ENCODE peak calls at places on chromosomes 7 and 10, in four cellular contexts. One of them, this sample, is unnamed.
A peak's percentile ranks its signal among the peaks of the same experiment; 100 is the strongest.

GRCh38 chr10:95275726-95276366 is 15.0 kb downstream of the PDLIM1 start:
- DNase-seq in AG09309: no peak
- DNase-seq in psoas muscle: no peak
- DNase-seq in neural crest cell: no peak
- DNase-seq in this sample: no peak

GRCh38 chr7:149256568-149256967 is 5.4 kb upstream of the ZNF783 start:
- DNase-seq in neural crest cell: no peak
- DNase-seq in AG09309: no peak
- DNase-seq in psoas muscle: no peak
- DNase-seq in this sample: no peak

GRCh38 chr10:124524991-124525653 is 63.5 kb downstream of the LHPP start:
- DNase-seq in neural crest cell: no peak
- DNase-seq in psoas muscle: peak; percentile 92
- DNase-seq in AG09309: no peak
- DNase-seq in this sample: no peak

GRCh38 chr7:44881610-44882009 is 3.7 kb downstream of the PURB start:
- DNase-seq in psoas muscle: no peak
- DNase-seq in AG09309: no peak
- DNase-seq in neural crest cell: no peak
- DNase-seq in this sample: no peak

GRCh38 chr7:44762726-44763522 is 14.3 kb downstream of the ZMIZ2 start:
- DNase-seq in neural crest cell: no peak
- DNase-seq in psoas muscle: no peak
- DNase-seq in AG09309: no peak
- DNase-seq in this sample: no peak

GRCh38 chr10:33927347-33927746 is 592.9 kb upstream of the NRP1 start:
- DNase-seq in AG09309: no peak
- DNase-seq in psoas muscle: no peak
- DNase-seq in neural crest cell: no peak
- DNase-seq in this sample: no peak

GRCh38 chr10:79376751-79377556 is 29.7 kb downstream of the PPIF start:
- DNase-seq in neural crest cell: no peak
- DNase-seq in AG09309: no peak
- DNase-seq in psoas muscle: peak; percentile 38
- DNase-seq in this sample: no peak

GRCh38 chr10:68861253-68861652 is 33.9 kb downstream of the STOX1 start:
- DNase-seq in neural crest cell: no peak
- DNase-seq in AG09309: no peak
- DNase-seq in psoas muscle: no peak
- DNase-seq in this sample: no peak

GRCh38 chr10:102004376-102004775 is 51.6 kb downstream of the ARMH3 start:
- DNase-seq in neural crest cell: no peak
- DNase-seq in AG09309: peak; percentile 8
- DNase-seq in psoas muscle: no peak
- DNase-seq in this sample: no peak

GRCh38 chr7:31633894-31634494 is 53.0 kb upstream of the PPP1R17 start:
- DNase-seq in neural crest cell: peak; percentile 53
- DNase-seq in AG09309: no peak
- DNase-seq in psoas muscle: no peak
- DNase-seq in this sample: peak; percentile 53

GRCh38 chr7:128904381-128905197 is 5.9 kb downstream of the KCP start:
- DNase-seq in psoas muscle: no peak
- DNase-seq in neural crest cell: no peak
- DNase-seq in AG09309: no peak
- DNase-seq in this sample: no peak

GRCh38 chr10:125120046-125120710 is 40.2 kb downstream of the CTBP2 start:
- DNase-seq in neural crest cell: no peak
- DNase-seq in AG09309: no peak
- DNase-seq in psoas muscle: peak; percentile 34
- DNase-seq in this sample: no peak

GRCh38 chr10:19961076-19961811 is 145.0 kb downstream of the PLXDC2 start:
- DNase-seq in neural crest cell: no peak
- DNase-seq in psoas muscle: no peak
- DNase-seq in AG09309: no peak
- DNase-seq in this sample: no peak

GRCh38 chr10:59949608-59950007 is 43.3 kb upstream of the CCDC6 start:
- DNase-seq in AG09309: no peak
- DNase-seq in neural crest cell: no peak
- DNase-seq in psoas muscle: no peak
- DNase-seq in this sample: no peak

GRCh38 chr7:32479574-32480200 is 10.5 kb downstream of the LSM5 start:
- DNase-seq in neural crest cell: peak; percentile 28
- DNase-seq in psoas muscle: no peak
- DNase-seq in AG09309: no peak
- DNase-seq in this sample: peak; percentile 31

GRCh38 chr10:62093863-62094291 is 174.8 kb downstream of the RTKN2 start:
- DNase-seq in psoas muscle: no peak
- DNase-seq in neural crest cell: no peak
- DNase-seq in AG09309: peak; percentile 71
- DNase-seq in this sample: no peak

GRCh38 chr10:12243860-12244620 is 48.1 kb downstream of the CDC123 start:
- DNase-seq in psoas muscle: no peak
- DNase-seq in neural crest cell: no peak
- DNase-seq in AG09309: no peak
- DNase-seq in this sample: no peak

GRCh38 chr10:44853148-44853734 is 57.9 kb upstream of the TMEM72 start:
- DNase-seq in AG09309: peak; percentile 27
- DNase-seq in psoas muscle: peak; percentile 23
- DNase-seq in neural crest cell: no peak
- DNase-seq in this sample: no peak

GRCh38 chr7:139393621-139394215 is 34.0 kb downstream of the LUC7L2 start:
- DNase-seq in psoas muscle: no peak
- DNase-seq in neural crest cell: no peak
- DNase-seq in AG09309: no peak
- DNase-seq in this sample: no peak

GRCh38 chr7:110514973-110515372 is 576.0 kb upstream of the LRRN3 start:
- DNase-seq in neural crest cell: no peak
- DNase-seq in psoas muscle: no peak
- DNase-seq in AG09309: no peak
- DNase-seq in this sample: peak; percentile 30

GRCh38 chr10:132829403-132829802 is 43.5 kb upstream of the NKX6-2 start:
- DNase-seq in psoas muscle: peak; percentile 43
- DNase-seq in neural crest cell: no peak
- DNase-seq in AG09309: no peak
- DNase-seq in this sample: peak; percentile 51

GRCh38 chr10:124518366-124518765 is 56.7 kb downstream of the LHPP start:
- DNase-seq in AG09309: no peak
- DNase-seq in neural crest cell: no peak
- DNase-seq in psoas muscle: peak; percentile 43
- DNase-seq in this sample: no peak

GRCh38 chr7:28036748-28037147 is 143.8 kb downstream of the JAZF1 start:
- DNase-seq in neural crest cell: no peak
- DNase-seq in psoas muscle: no peak
- DNase-seq in AG09309: no peak
- DNase-seq in this sample: no peak

GRCh38 chr7:157703131-157703530 is 366.3 kb downstream of the DNAJB6 start:
- DNase-seq in neural crest cell: no peak
- DNase-seq in psoas muscle: no peak
- DNase-seq in AG09309: no peak
- DNase-seq in this sample: no peak

GRCh38 chr7:129831424-129832058 is 121.2 kb downstream of the UBE2H start:
- DNase-seq in AG09309: peak; percentile 67
- DNase-seq in neural crest cell: no peak
- DNase-seq in psoas muscle: no peak
- DNase-seq in this sample: no peak

GRCh38 chr10:11934262-11934661 is 108.3 kb downstream of the UPF2 start:
- DNase-seq in psoas muscle: no peak
- DNase-seq in AG09309: peak; percentile 3
- DNase-seq in neural crest cell: no peak
- DNase-seq in this sample: no peak

GRCh38 chr7:156160811-156161210 is 348.5 kb upstream of the SHH start:
- DNase-seq in psoas muscle: no peak
- DNase-seq in neural crest cell: peak; percentile 14
- DNase-seq in AG09309: no peak
- DNase-seq in this sample: no peak

GRCh38 chr10:49265885-49266284 is 33.1 kb upstream of the C10orf71 start:
- DNase-seq in psoas muscle: no peak
- DNase-seq in neural crest cell: no peak
- DNase-seq in AG09309: no peak
- DNase-seq in this sample: no peak

GRCh38 chr10:49271346-49271745 is 27.6 kb upstream of the C10orf71 start:
- DNase-seq in AG09309: no peak
- DNase-seq in neural crest cell: no peak
- DNase-seq in psoas muscle: peak; percentile 82
- DNase-seq in this sample: no peak

GRCh38 chr10:49270565-49270964 is 28.4 kb upstream of the C10orf71 start:
- DNase-seq in psoas muscle: no peak
- DNase-seq in AG09309: no peak
- DNase-seq in neural crest cell: no peak
- DNase-seq in this sample: no peak

GRCh38 chr10:49269523-49269922 is 29.4 kb upstream of the C10orf71 start:
- DNase-seq in neural crest cell: no peak
- DNase-seq in AG09309: no peak
- DNase-seq in psoas muscle: no peak
- DNase-seq in this sample: no peak

GRCh38 chr10:49268185-49268584 is 30.8 kb upstream of the C10orf71 start:
- DNase-seq in AG09309: no peak
- DNase-seq in neural crest cell: no peak
- DNase-seq in psoas muscle: no peak
- DNase-seq in this sample: no peak
- TF ChIP-seq CTCF in AG09309: no peak
- TF ChIP-seq CTCF in neural crest cell: no peak
- TF ChIP-seq CTCF in psoas muscle: peak; percentile 22
- TF ChIP-seq CTCF in this sample: no peak

DNA sequence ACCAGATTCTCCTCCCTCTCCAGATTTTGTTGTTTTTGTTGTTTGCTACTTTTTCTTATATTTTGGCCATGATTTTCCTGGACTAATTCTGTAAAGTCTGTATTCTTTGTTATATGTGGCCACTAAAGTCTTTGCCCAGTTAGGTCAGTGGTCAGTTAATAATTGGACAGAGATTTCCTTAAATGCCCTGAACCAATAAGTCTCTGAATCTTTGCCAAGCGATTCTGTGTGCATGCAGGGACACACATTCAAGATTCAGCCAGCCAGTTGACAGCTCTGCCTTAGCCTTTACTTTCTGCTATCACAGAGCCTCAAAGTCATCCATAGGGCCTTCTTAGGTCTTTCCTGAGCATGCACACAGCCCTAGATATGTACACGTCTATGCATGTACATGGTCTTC is 11.0 kb upstream of the COL17A1 start:
- DNase-seq in psoas muscle: no peak
- DNase-seq in neural crest cell: no peak
- DNase-seq in AG09309: no peak
- DNase-seq in this sample: no peak
- TF ChIP-seq CTCF in psoas muscle: no peak
- TF ChIP-seq CTCF in neural crest cell: no peak
- TF ChIP-seq CTCF in AG09309: no peak
- TF ChIP-seq CTCF in this sample: no peak

GRCh38 chr10:18216482-18216881 is 76.3 kb downstream of the CACNB2 start:
- DNase-seq in neural crest cell: no peak
- DNase-seq in AG09309: no peak
- DNase-seq in psoas muscle: no peak
- DNase-seq in this sample: no peak
- TF ChIP-seq CTCF in neural crest cell: peak; percentile 61
- TF ChIP-seq CTCF in AG09309: peak; percentile 63
- TF ChIP-seq CTCF in psoas muscle: no peak
- TF ChIP-seq CTCF in this sample: no peak

GRCh38 chr7:135662373-135663114 is at the start of gene STMP1:
- DNase-seq in AG09309: peak; percentile 87
- DNase-seq in psoas muscle: peak; percentile 98
- DNase-seq in neural crest cell: peak; percentile 98
- DNase-seq in this sample: peak; percentile 100

GRCh38 chr7:135664046-135664589 is 1.8 kb downstream of the STMP1 start:
- DNase-seq in psoas muscle: no peak
- DNase-seq in neural crest cell: no peak
- DNase-seq in AG09309: no peak
- DNase-seq in this sample: no peak

GRCh38 chr7:135659159-135659837 is 3.0 kb upstream of the STMP1 start:
- DNase-seq in psoas muscle: no peak
- DNase-seq in neural crest cell: no peak
- DNase-seq in AG09309: no peak
- DNase-seq in this sample: no peak

GRCh38 chr7:135661311-135662122 is 797 bp upstream of the STMP1 start:
- DNase-seq in AG09309: no peak
- DNase-seq in psoas muscle: no peak
- DNase-seq in neural crest cell: no peak
- DNase-seq in this sample: no peak

GRCh38 chr7:135662123-135662372 is 266 bp upstream of the STMP1 start:
- DNase-seq in AG09309: no peak
- DNase-seq in psoas muscle: no peak
- DNase-seq in neural crest cell: no peak
- DNase-seq in this sample: no peak
- TF ChIP-seq CTCF in AG09309: no peak
- TF ChIP-seq CTCF in psoas muscle: peak; percentile 77
- TF ChIP-seq CTCF in neural crest cell: no peak
- TF ChIP-seq CTCF in this sample: no peak

GRCh38 chr7:151705744-151706567 is 171.0 kb downstream of the PRKAG2 start:
- DNase-seq in neural crest cell: peak; percentile 31
- DNase-seq in AG09309: no peak
- DNase-seq in psoas muscle: peak; percentile 76
- DNase-seq in this sample: no peak
- TF ChIP-seq CTCF in neural crest cell: peak; percentile 62
- TF ChIP-seq CTCF in AG09309: peak; percentile 62
- TF ChIP-seq CTCF in psoas muscle: peak; percentile 42
- TF ChIP-seq CTCF in this sample: peak; percentile 35